ENCODE peak calls at places on chromosome 13, in ten cellular contexts. K, P, X, V, Z, S, J, T, W and B are unnamed samples.

GRCh38 chr13:106173346-106173745 is 362.1 kb downstream of the EFNB2 start:
- DNase-seq in V (no peak), Z (no peak), P (no peak), T (no peak), K (no peak), S (no peak), J (no peak), W (no peak), X (no peak), B (no peak)

GRCh38 chr13:113803409-113804016 is 44.5 kb downstream of the TMEM255B start:
- DNase-seq in Z (no peak), V (peak), K (no peak), X (no peak), J (no peak), W (no peak), T (no peak), S (no peak), P (no peak), B (no peak)

GRCh38 chr13:57443494-57443893 is 188.1 kb upstream of the PCDH17 start:
- DNase-seq in T (no peak), J (no peak), Z (no peak), V (no peak), W (no peak), X (no peak), P (no peak), S (no peak), K (no peak), B (no peak)

GRCh38 chr13:72457151-72457550 is 270.3 kb downstream of the MZT1 start:
- DNase-seq in T (no peak), K (no peak), V (no peak), W (no peak), Z (no peak), P (no peak), X (no peak), J (no peak), S (no peak), B (no peak)

GRCh38 chr13:113448885-113449692 is 4.2 kb downstream of the ADPRHL1 start:
- DNase-seq in Z (peak), P (peak), J (no peak), X (peak), T (peak), V (peak), S (no peak), W (peak), K (peak), B (no peak)

GRCh38 chr13:113726961-113727411 is 32.0 kb upstream of the TMEM255B start:
- DNase-seq in K (no peak), W (peak), Z (peak), S (no peak), P (peak), T (no peak), V (no peak), X (no peak), J (no peak), B (no peak)

GRCh38 chr13:59493436-59493965 is 670.2 kb downstream of the DIAPH3 start:
- DNase-seq in T (no peak), S (no peak), J (no peak), P (peak), W (no peak), X (no peak), Z (no peak), K (peak), V (no peak), B (no peak)

GRCh38 chr13:60331249-60332012 is 65.6 kb upstream of the TDRD3 start:
- DNase-seq in S (no peak), X (no peak), K (no peak), T (no peak), V (no peak), W (no peak), J (no peak), P (no peak), Z (no peak), B (no peak)

GRCh38 chr13:22000191-22000590 is 329.3 kb downstream of the FGF9 start:
- DNase-seq in Z (no peak), X (no peak), T (no peak), P (no peak), J (no peak), K (no peak), S (no peak), V (no peak), W (no peak), B (no peak)

GRCh38 chr13:21435710-21436151 is 23.4 kb downstream of the ZDHHC20 start:
- DNase-seq in K (peak), Z (peak), S (peak), X (no peak), J (no peak), T (peak), V (no peak), P (peak), W (peak), B (peak)

DNA sequence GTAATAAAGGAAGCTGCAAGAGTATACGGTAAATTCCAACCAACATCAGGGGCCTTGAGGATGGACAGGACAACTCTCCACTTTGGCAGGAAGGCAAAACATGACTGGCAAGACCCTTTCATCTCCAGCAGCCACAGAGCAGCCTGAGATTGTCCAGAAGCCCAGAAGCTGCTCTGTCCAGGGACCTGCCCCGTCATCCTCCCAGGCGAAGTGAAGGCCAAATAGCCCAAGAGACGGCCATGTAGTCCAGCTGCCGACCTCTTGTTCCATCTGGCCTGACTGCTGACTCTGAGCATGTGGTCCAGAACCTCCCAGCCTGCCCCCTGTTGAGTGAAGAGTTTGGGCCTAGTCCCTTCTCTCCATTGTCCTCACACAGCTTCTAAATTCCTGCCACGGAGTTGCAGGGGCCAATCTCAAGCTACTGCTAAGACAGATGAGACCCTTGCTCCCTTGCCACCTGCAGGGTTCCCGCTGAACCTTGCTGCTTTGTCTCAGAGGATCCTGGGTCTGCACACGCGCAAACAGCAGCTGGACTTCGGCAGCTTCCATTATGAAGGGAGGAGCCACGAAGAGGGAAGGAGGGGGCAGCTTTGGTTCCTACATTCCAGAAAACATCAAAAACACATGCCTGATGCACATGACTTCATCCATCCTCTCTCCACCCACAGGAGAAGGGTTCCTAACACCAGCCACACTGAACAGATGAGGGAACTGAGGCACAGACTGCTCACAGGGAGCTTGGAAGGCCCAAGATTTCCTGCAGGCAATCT is 196.9 kb downstream of the KATNAL1 start:
- DNase-seq in V (no peak), Z (peak), K (no peak), W (no peak), P (no peak), X (no peak), S (no peak), T (peak), J (no peak), B (no peak)
- TF ChIP-seq CTCF in V (no peak), Z (no peak), K (no peak), W (no peak), P (no peak), X (no peak), S (no peak), T (no peak), J (no peak), B (no peak)

GRCh38 chr13:80679423-80679822 is 338.5 kb upstream of the SPRY2 start:
- DNase-seq in T (no peak), J (no peak), W (no peak), X (no peak), V (no peak), S (no peak), K (no peak), P (no peak), Z (no peak), B (no peak)
- TF ChIP-seq CTCF in T (no peak), J (no peak), W (no peak), X (no peak), V (no peak), S (no peak), K (no peak), P (no peak), Z (no peak), B (no peak)

DNA sequence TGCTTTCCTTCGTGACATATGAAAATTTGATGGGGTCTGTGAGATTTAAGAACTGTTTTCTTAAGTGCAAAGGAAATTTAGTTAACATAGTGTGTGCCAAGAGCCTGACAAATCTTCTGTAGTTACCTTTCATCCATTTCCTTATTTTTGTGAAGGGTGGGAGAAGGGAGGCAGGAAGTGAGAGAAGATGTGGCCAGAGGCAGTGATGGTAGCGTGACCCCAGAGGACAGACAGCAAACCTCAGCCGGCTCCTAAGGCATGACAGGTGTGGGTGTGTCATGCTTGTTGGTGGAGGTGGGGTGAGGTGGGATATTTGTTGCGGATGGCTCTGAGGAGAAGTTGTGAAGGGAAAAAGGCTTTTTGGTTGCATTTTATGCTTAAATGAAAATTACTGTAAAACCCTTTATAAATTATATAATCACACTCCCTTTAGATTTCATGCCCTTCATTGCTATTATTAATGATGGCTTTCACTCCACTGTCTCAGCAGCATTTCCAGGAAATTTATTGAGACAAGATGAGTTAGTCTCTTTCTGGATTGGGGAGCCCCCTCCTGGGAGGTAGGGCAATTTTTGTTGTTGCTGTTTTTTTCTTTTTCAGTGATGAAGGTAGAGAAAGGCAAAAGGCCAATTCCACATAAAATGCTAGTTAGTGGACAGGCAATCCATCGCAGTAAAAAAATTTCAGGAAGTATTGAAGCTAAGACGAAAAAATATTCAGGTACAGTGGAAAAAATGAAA is 80.0 kb downstream of the TEX26 start:
- DNase-seq in Z (peak), K (peak), J (peak), V (no peak), X (no peak), P (peak), S (peak), W (no peak), T (no peak), B (no peak)
- TF ChIP-seq CTCF in Z (peak), K (no peak), J (peak), V (no peak), X (peak), P (peak), S (peak), W (no peak), T (peak), B (no peak)

DNA sequence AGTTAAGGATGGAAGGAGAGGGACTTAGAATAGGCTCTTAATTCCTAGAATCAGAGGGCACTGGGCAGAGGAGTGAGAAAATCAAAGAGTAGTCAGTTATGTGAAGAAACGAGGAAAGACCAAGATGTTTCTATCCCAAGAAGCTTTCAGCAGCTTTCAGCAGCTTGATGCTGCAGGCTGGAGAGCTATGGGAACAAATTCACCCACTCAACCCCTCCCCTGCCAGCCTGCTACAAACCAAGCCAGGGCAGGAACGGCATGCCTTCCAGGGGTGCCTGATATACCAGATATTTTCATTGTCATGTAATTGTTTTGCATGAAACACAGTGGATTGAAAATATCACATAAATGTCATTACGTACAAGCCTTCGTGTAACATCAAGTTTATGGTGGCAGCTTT is 262.2 kb downstream of the FGF14 start:
- DNase-seq in W (no peak), J (no peak), K (no peak), X (no peak), V (no peak), S (no peak), Z (no peak), T (no peak), P (no peak), B (no peak)
- TF ChIP-seq CTCF in W (no peak), J (no peak), K (no peak), X (no peak), V (no peak), S (no peak), Z (no peak), T (no peak), P (no peak), B (no peak)

DNA sequence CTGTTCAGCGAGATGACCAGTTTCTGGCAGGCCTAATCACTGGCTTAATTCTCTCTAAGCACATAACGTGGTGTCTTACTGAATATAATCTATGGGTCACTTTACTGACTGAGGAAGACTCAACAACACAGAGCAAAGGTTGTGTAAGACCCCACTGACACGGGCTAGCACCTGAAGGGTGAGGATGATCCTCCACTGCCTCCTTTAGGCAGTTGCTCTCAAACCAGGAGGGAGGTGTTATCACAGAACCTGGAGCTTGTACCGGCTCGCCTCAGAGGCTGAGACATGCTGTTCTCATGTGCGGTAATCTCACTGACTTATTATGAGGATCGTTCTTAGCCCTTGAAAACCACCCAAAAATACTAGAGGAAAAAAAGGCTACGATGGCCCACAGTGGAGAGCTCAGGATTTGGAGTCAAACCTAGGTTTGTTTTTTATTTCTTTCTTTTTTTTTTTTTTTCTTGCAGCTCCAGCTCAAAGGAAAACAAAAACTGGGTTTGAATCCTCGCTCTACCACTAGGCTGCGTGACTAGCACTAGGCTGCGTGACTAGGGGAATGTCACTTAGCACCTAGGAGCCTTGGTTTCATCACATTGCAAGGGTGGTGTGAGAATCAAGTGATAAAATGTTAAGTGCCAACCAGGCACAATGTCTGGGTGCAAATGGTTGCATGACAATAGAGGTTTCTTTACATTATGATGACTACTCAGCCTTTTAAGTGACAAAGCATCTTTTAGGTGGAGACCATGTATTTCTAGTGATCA is 28.1 kb downstream of the RCBTB2 start:
- DNase-seq in Z (no peak), V (no peak), W (no peak), T (no peak), P (no peak), J (no peak), K (peak), X (no peak), S (no peak), B (no peak)
- TF ChIP-seq CTCF in Z (no peak), V (no peak), W (no peak), T (no peak), P (no peak), J (peak), K (no peak), X (no peak), S (no peak), B (no peak)

DNA sequence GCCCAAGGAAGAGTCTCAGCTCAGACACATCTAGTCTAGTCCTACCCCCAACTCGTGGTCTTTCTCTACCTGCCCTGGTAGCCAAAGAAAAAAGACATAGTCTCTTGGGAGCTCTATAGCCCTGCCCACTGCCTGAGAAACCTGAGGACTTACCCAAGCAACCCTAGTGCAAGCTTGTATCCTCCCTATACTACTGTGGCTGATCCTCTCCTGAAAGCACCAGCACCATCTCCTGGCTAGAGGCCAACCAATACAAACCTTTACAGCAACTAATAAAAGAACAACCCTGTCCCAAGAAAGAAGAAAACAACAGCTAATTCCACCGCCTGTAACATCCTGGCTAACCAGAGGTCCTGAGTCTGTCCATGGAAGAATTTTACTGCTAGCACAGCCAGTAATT is 532.4 kb downstream of the SLITRK6 start:
- DNase-seq in S (no peak), K (no peak), T (no peak), Z (no peak), J (peak), V (no peak), X (no peak), P (no peak), W (no peak), B (no peak)
- TF ChIP-seq CTCF in S (no peak), K (no peak), T (no peak), Z (no peak), J (peak), V (no peak), X (no peak), P (no peak), W (no peak), B (no peak)

GRCh38 chr13:80873589-80873988 is 532.7 kb upstream of the SPRY2 start:
- DNase-seq in P (peak), J (no peak), V (no peak), K (peak), X (no peak), S (no peak), T (no peak), W (no peak), Z (no peak), B (peak)
- TF ChIP-seq CTCF in P (no peak), J (no peak), V (no peak), K (no peak), X (no peak), S (no peak), T (no peak), W (no peak), Z (no peak), B (no peak)

DNA sequence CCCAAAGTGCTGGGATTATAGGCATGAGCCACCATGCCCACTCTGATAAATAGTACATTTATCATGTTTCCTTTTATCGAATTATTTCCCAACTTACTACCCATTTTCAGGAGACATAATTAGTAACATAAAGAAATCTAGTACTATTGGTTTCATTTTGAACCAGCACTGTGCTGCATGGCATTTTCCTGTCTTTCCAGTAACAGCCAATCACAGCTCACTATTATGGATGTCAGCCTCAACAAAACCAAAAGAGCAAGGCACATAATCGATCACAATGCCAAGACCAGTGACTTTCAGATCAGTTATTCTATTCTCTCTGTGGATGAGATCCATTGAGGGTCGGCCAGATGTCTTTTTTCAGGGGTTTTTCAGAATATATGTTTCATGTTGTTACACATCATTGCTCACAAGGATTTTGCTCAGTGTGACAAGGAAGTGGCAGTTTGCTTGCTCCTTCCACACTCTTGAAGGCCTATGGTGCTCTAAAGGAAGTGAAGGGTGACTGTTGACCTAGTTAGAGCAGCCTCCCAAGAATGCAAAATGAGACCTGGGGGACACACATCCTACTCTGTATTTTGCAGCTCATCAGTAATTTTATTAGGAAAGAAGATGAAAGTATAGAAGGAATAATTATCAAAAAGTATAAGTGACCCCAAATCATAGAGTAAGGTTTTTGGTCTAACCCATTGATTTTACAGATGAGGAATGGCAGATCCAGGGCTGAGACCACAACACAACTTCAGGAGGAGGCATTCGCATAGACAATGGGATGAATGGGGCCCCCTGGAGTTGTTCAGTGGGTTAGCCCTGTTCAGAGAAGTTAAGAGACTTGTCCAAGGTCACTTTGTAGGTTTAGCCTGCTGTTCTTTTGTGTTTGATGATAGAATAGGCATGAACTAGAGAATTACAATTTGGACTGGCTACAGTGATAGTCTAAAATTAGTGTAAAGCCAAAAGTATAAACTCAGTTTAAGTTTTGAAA is 233.6 kb downstream of the KCNRG start:
- DNase-seq in J (no peak), T (no peak), X (no peak), S (no peak), V (no peak), P (no peak), K (peak), W (no peak), Z (no peak), B (no peak)
- TF ChIP-seq CTCF in J (no peak), T (no peak), X (no peak), S (no peak), V (no peak), P (no peak), K (no peak), W (no peak), Z (no peak), B (no peak)

GRCh38 chr13:77016888-77017623 is 9.9 kb downstream of the FBXL3 start:
- DNase-seq in X (no peak), T (no peak), K (no peak), J (no peak), P (peak), W (no peak), Z (no peak), S (no peak), V (no peak), B (no peak)
- TF ChIP-seq CTCF in X (no peak), T (no peak), K (no peak), J (peak), P (no peak), W (no peak), Z (no peak), S (no peak), V (no peak), B (no peak)

DNA sequence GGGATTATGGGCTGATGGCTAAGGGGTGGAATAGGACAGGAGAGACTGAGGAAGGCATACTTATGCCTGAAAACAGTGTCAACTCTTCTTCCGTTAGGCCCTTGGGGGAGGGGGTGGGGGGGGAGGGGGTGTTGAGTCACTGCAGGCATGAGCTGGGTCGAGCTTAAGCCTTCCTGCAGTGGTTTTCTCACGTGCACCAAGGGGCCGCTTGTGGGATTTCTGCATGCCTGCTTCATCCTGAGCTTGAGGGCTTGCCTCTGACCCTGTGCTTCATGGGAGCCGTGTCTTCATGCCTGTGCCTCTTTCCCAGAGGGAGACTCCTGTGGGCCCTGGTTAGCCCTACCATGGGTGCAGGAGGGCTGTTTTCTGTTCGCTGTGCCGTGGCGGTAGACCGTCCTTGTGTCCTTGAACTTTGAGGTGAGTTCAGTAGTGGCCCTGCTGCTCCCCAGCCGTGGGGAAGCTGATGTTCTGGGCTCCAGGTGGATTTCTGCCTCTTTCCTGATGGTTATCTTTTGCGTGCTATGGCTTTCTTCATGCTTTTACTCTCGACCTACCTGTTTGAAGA is 186.1 kb downstream of the PCCA start:
- DNase-seq in J (no peak), S (no peak), Z (no peak), V (no peak), K (no peak), T (no peak), P (no peak), X (no peak), W (no peak), B (no peak)
- TF ChIP-seq CTCF in J (no peak), S (no peak), Z (no peak), V (no peak), K (no peak), T (no peak), P (no peak), X (no peak), W (no peak), B (no peak)